ENCODE peak calls at places on chromosomes 2 and 18, in eight cellular contexts. M is lower lobe of right lung, A is RPMI7951, Z is GF-D8, O is T-helper 17 cell, Q is NCI-H1105 treated with DMSO at 0.1 percent for 48 hours, P is ascending aorta, H is HT-29. T is an unnamed sample.

GRCh38 chr2:224042191-224042696 is 3.2 kb upstream of the SERPINE2 start:
- DNase-seq in Z (no peak), H (no peak), A (peak), O (no peak), M (no peak), Q (peak), P (no peak), T (no peak)

GRCh38 chr2:121694398-121695178 is 42.1 kb downstream of the NIFK start:
- DNase-seq in Z (no peak), Q (no peak), M (no peak), A (peak), O (no peak), H (no peak), P (peak), T (no peak)

GRCh38 chr2:201006704-201007103 is 43.2 kb upstream of the ORC2 start:
- DNase-seq in Z (no peak), M (no peak), Q (no peak), A (no peak), O (no peak), H (peak), P (no peak), T (no peak)

GRCh38 chr2:73069041-73069854 is 2.3 kb downstream of the SFXN5 start:
- DNase-seq in A (peak), Z (peak), O (no peak), Q (no peak), P (no peak), M (no peak), H (peak), T (no peak)

GRCh38 chr18:55351980-55352714 is 235.8 kb downstream of the TCF4 start:
- DNase-seq in Z (no peak), O (no peak), M (no peak), P (no peak), H (no peak), Q (no peak), A (peak), T (no peak)

GRCh38 chr18:75360206-75360605 is 67.3 kb downstream of the SMIM21 start:
- DNase-seq in A (no peak), O (no peak), M (no peak), Q (no peak), Z (no peak), P (no peak), H (no peak), T (no peak)

GRCh38 chr2:172931923-172932520 is 143.6 kb upstream of the MAP3K20 start:
- DNase-seq in A (peak), H (peak), M (peak), O (no peak), P (peak), Z (no peak), Q (peak), T (no peak)

GRCh38 chr18:79404567-79404910 is 8.8 kb downstream of the NFATC1 start:
- DNase-seq in Q (no peak), A (no peak), Z (no peak), O (no peak), M (peak), P (no peak), H (no peak), T (no peak)

GRCh38 chr2:96530474-96531357 is 5.8 kb upstream of the ARID5A start:
- DNase-seq in O (no peak), M (no peak), P (no peak), Q (no peak), H (no peak), A (no peak), Z (no peak), T (no peak)

GRCh38 chr2:219073413-219074129 is 12.8 kb upstream of the IHH start:
- DNase-seq in P (no peak), O (no peak), H (peak), M (no peak), Q (peak), A (peak), Z (peak), T (no peak)

GRCh38 chr18:74291771-74292540 is at the start of gene CYB5A:
- DNase-seq in A (peak), H (peak), O (peak), Z (peak), P (peak), Q (peak), M (peak), T (peak)

GRCh38 chr2:173649527-173650219 is 295.0 kb downstream of the CDCA7 start:
- DNase-seq in M (no peak), A (no peak), P (no peak), O (no peak), Q (no peak), H (no peak), Z (no peak), T (no peak)

GRCh38 chr2:234496442-234496834 is 443 bp downstream of the ARL4C start:
- DNase-seq in A (no peak), O (peak), Z (no peak), M (no peak), P (no peak), H (no peak), Q (peak), T (no peak)

GRCh38 chr2:171741189-171741588 is 53.9 kb downstream of the DYNC1I2 start:
- DNase-seq in A (peak), O (no peak), Z (no peak), M (no peak), H (no peak), Q (no peak), P (no peak), T (no peak)

GRCh38 chr2:159042115-159042850 is 73.8 kb downstream of the TANC1 start:
- DNase-seq in M (peak), Z (no peak), A (no peak), O (no peak), Q (no peak), P (no peak), H (no peak), T (peak)

GRCh38 chr18:22275706-22276333 is 106.4 kb downstream of the GATA6 start:
- DNase-seq in Z (no peak), H (no peak), Q (no peak), O (no peak), M (no peak), A (no peak), P (no peak), T (no peak)

GRCh38 chr18:79195716-79196683 is 126.8 kb downstream of the ATP9B start:
- DNase-seq in Z (no peak), H (no peak), P (no peak), A (no peak), M (no peak), Q (no peak), O (no peak), T (no peak)

GRCh38 chr2:31219131-31219969 is 2.0 kb upstream of the CAPN14 start:
- DNase-seq in O (no peak), M (no peak), Z (no peak), A (no peak), P (no peak), H (no peak), Q (no peak), T (no peak)

GRCh38 chr2:84519332-84519957 is 3.1 kb downstream of the DNAH6 start:
- DNase-seq in Q (no peak), O (no peak), A (no peak), H (no peak), P (no peak), M (no peak), Z (no peak), T (no peak)

GRCh38 chr2:134359367-134360081 is 105.7 kb downstream of the MGAT5 start:
- DNase-seq in O (no peak), P (no peak), Z (no peak), H (peak), A (no peak), Q (peak), M (peak), T (no peak)

GRCh38 chr2:227228061-227228667 is 63.7 kb downstream of the COL4A3 start:
- DNase-seq in Q (peak), P (no peak), A (peak), O (no peak), Z (no peak), H (no peak), M (no peak), T (no peak)

GRCh38 chr2:217657252-217657651 is 345.5 kb downstream of the TNS1 start:
- DNase-seq in O (no peak), H (no peak), P (no peak), Q (no peak), Z (no peak), M (no peak), A (no peak), T (no peak)

GRCh38 chr18:55419132-55419938 is 168.7 kb downstream of the TCF4 start:
- DNase-seq in H (no peak), M (no peak), Z (no peak), A (peak), P (no peak), O (no peak), Q (no peak), T (no peak)

GRCh38 chr2:134711622-134712125 is 7.1 kb downstream of the TMEM163 start:
- DNase-seq in A (no peak), Q (no peak), H (no peak), P (no peak), Z (no peak), O (no peak), M (no peak), T (no peak)

GRCh38 chr2:204154863-204155262 is 218.3 kb downstream of the ICOS start:
- DNase-seq in A (no peak), Q (no peak), Z (no peak), O (no peak), H (no peak), M (no peak), P (no peak), T (no peak)

GRCh38 chr2:85662899-85663683 is 4.9 kb downstream of the SFTPB start:
- DNase-seq in M (no peak), H (peak), A (peak), P (peak), Q (no peak), O (no peak), Z (no peak), T (no peak)